ENCODE peak calls at places on chromosomes 7 and 10, in six cellular contexts. L is HAP-1, O is aorta, C is psoas muscle, K is testis, N is tibial artery. H is an unnamed sample.
A peak's percentile ranks its signal among the peaks of the same experiment; 100 is the strongest.

GRCh38 chr7:130918129-130919052 is 184.4 kb upstream of the KLF14 start:
- DNase-seq in L (no peak), O (no peak), C (no peak), K (no peak), N (no peak), H (no peak)

GRCh38 chr7:12210179-12211053 is 678 bp upstream of the TMEM106B start:
- DNase-seq in L (no peak), O (peak; percentile 53), C (no peak), K (peak; percentile 51), N (no peak), H (no peak)

GRCh38 chr7:28409716-28410627 is 2.3 kb upstream of the CREB5 start:
- DNase-seq in L (peak; percentile 41), O (peak; percentile 72), C (peak; percentile 77), K (peak; percentile 32), N (peak; percentile 80), H (peak; percentile 84)

GRCh38 chr10:1363466-1364121 is 307.4 kb downstream of the WDR37 start:
- DNase-seq in L (no peak), O (no peak), C (no peak), K (no peak), N (peak; percentile 58), H (no peak)

GRCh38 chr7:143199040-143199439 is 15.8 kb downstream of the TAS2R39 start:
- DNase-seq in L (no peak), O (no peak), C (no peak), K (no peak), N (no peak), H (no peak)

GRCh38 chr7:26365077-26365896 is 73.6 kb downstream of the SNX10 start:
- DNase-seq in L (peak; percentile 70), O (no peak), C (no peak), K (peak; percentile 55), N (no peak), H (no peak)

GRCh38 chr10:130493021-130493420 is 356.8 kb downstream of the GLRX3 start:
- DNase-seq in L (no peak), O (no peak), C (no peak), K (no peak), N (peak; percentile 37), H (peak; percentile 40)

GRCh38 chr10:59465089-59465488 is 102.7 kb upstream of the FAM13C start:
- DNase-seq in L (peak; percentile 10), O (no peak), C (no peak), K (peak; percentile 34), N (no peak), H (no peak)

GRCh38 chr7:81333536-81333935 is 414.7 kb upstream of the SEMA3C start:
- DNase-seq in L (no peak), O (no peak), C (no peak), K (no peak), N (no peak), H (no peak)

GRCh38 chr10:1142596-1142995 is 86.4 kb downstream of the WDR37 start:
- DNase-seq in L (no peak), O (no peak), C (no peak), K (no peak), N (no peak), H (no peak)

GRCh38 chr10:61903991-61904350 is 2.5 kb downstream of the ARID5B start:
- DNase-seq in L (no peak), O (no peak), C (no peak), K (no peak), N (no peak), H (no peak)

GRCh38 chr7:24851791-24852190 is 94.5 kb upstream of the GSDME start:
- DNase-seq in L (no peak), O (no peak), C (no peak), K (no peak), N (no peak), H (no peak)

GRCh38 chr7:43108255-43109011 is 4.0 kb upstream of the HECW1 start:
- DNase-seq in L (peak; percentile 85), O (peak; percentile 70), C (peak; percentile 62), K (peak; percentile 87), N (peak; percentile 72), H (no peak)

GRCh38 chr7:50803359-50804337 is 21.0 kb upstream of the GRB10 start:
- DNase-seq in L (no peak), O (no peak), C (no peak), K (no peak), N (no peak), H (no peak)

GRCh38 chr7:99557940-99558305 is 519 bp upstream of the ZNF655 start:
- DNase-seq in L (no peak), O (no peak), C (no peak), K (no peak), N (no peak), H (no peak)

GRCh38 chr7:129777993-129778769 is 166.7 kb downstream of the NRF1 start:
- DNase-seq in L (no peak), O (no peak), C (no peak), K (no peak), N (no peak), H (no peak)

GRCh38 chr10:69644658-69645295 is 14.7 kb downstream of the FAM241B start:
- DNase-seq in L (peak; percentile 79), O (peak; percentile 72), C (peak; percentile 71), K (peak; percentile 72), N (peak; percentile 75), H (peak; percentile 65)

GRCh38 chr10:133464582-133465031 is 10.9 kb downstream of the SCART1 start:
- DNase-seq in L (no peak), O (no peak), C (peak; percentile 42), K (no peak), N (peak; percentile 43), H (no peak)

GRCh38 chr10:94097656-94098055 is 103.9 kb downstream of the PLCE1 start:
- DNase-seq in L (no peak), O (no peak), C (no peak), K (no peak), N (no peak), H (no peak)

GRCh38 chr10:77578583-77579227 is 58.9 kb downstream of the KCNMA1 start:
- DNase-seq in L (no peak), O (peak; percentile 59), C (no peak), K (no peak), N (no peak), H (peak; percentile 44)

GRCh38 chr7:23191022-23191421 is 9.2 kb downstream of the NUP42 start:
- DNase-seq in L (no peak), O (no peak), C (no peak), K (no peak), N (no peak), H (no peak)

GRCh38 chr7:86953653-86954336 is 105.7 kb downstream of the ELAPOR2 start:
- DNase-seq in L (no peak), O (no peak), C (no peak), K (no peak), N (no peak), H (no peak)

GRCh38 chr10:116892873-116893685 is 43.8 kb downstream of the ENO4 start:
- DNase-seq in L (peak; percentile 20), O (no peak), C (no peak), K (no peak), N (no peak), H (no peak)
- H3K4me1 ChIP-seq in L (peaks cover 9% of the 10 kb centered on the region), O (no peaks in the 10 kb centered on the region), C (no peaks in the 10 kb centered on the region), K (no peaks in the 10 kb centered on the region), N (peaks cover 19% of the 10 kb centered on the region), H (peaks cover 18% of the 10 kb centered on the region)

DNA sequence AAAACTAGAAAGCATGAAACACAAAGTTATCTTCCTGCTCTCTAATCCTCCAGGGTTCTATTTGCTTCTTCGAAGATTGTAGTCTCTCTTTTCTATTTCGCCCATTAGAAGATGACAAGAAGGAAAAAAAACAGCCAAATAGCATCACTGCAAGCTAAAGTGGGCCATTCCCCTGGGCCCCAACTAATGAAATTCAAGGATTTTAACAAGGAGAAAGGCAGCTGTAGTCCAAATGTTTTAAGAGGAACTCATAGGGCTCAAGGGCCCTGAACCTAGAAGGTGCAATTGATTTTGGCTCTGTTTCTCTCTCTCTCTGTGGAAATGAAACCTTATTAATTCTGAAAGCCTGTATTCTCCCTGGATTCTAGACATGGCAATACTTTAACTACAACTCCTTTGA is 53.6 kb downstream of the CUBN start:
- DNase-seq in L (no peak), O (no peak), C (no peak), K (no peak), N (no peak), H (no peak)
- H3K4me1 ChIP-seq in L (no peaks in the 10 kb centered on the region), O (peaks cover 9% of the 10 kb centered on the region), C (peaks cover 7% of the 10 kb centered on the region), K (no peaks in the 10 kb centered on the region), N (peaks cover 11% of the 10 kb centered on the region), H (no peaks in the 10 kb centered on the region)

GRCh38 chr7:69237541-69237940 is 360.7 kb upstream of the AUTS2 start:
- DNase-seq in L (no peak), O (no peak), C (no peak), K (no peak), N (no peak), H (no peak)

GRCh38 chr7:69228212-69228811 is 370.0 kb upstream of the AUTS2 start:
- DNase-seq in L (no peak), O (no peak), C (no peak), K (no peak), N (no peak), H (no peak)

DNA sequence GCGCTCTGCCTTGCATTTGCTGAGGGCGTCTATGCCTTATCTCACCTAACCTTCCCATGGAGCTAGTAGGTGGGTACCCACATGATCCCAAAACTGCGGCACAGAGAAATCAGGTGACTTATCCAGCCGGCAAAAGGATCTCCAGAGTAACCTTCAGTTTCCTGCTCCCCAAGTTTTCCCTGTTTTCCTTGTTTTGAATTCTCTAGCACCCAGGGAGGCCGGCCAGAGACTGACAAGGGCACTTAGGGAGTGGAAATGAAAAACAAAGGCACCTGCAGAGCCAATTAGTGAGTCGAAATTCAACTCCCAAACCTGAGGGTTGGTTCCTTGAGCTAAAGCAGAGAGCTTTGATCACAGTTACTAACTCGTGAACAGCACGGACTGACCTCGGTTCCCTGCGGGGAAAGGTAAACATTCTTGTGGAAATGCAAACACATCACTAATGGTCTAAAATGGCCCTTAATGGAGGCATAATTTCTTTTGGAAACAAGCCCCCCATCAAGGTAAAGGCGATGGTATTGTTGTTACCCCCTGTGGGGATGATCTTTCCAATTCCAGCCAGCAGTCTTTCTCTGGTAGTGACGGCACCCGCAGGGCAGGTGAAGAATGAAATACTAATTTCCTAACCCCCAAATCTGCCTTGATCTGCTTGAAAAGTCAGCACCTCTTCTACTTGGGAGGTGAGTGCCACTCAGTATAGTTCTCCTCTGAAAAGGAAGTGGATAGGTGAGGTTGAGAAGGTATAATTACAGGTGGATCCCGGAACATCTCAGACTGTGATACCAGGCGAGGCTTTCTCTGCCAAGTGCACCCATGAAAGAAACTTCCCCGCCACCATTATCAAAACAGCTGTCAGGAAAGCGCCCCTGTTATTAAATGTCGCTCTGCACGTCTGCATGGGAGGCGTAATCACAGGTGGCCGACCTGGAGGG is 365.6 kb upstream of the AUTS2 start:
- DNase-seq in L (no peak), O (no peak), C (no peak), K (no peak), N (no peak), H (no peak)
- H3K4me1 ChIP-seq in L (no peaks in the 10 kb centered on the region), O (no peaks in the 10 kb centered on the region), C (no peaks in the 10 kb centered on the region), K (no peaks in the 10 kb centered on the region), N (no peaks in the 10 kb centered on the region), H (no peaks in the 10 kb centered on the region)

GRCh38 chr10:30535677-30536076 is 93.9 kb downstream of the LYZL2 start:
- DNase-seq in L (no peak), O (no peak), C (no peak), K (no peak), N (no peak), H (no peak)

GRCh38 chr10:30536578-30536977 is 93.0 kb downstream of the LYZL2 start:
- DNase-seq in L (no peak), O (no peak), C (no peak), K (no peak), N (no peak), H (peak; percentile 4)

GRCh38 chr10:30540286-30540685 is 89.3 kb downstream of the LYZL2 start:
- DNase-seq in L (no peak), O (no peak), C (no peak), K (no peak), N (no peak), H (no peak)

GRCh38 chr10:30537586-30537985 is 92.0 kb downstream of the LYZL2 start:
- DNase-seq in L (no peak), O (no peak), C (no peak), K (no peak), N (no peak), H (no peak)

GRCh38 chr10:30538086-30538485 is 91.5 kb downstream of the LYZL2 start:
- DNase-seq in L (no peak), O (no peak), C (no peak), K (no peak), N (no peak), H (no peak)
- H3K4me1 ChIP-seq in L (peaks cover 4% of the 10 kb centered on the region), O (no peaks in the 10 kb centered on the region), C (no peaks in the 10 kb centered on the region), K (no peaks in the 10 kb centered on the region), N (no peaks in the 10 kb centered on the region), H (no peaks in the 10 kb centered on the region)